ENCODE peak calls at places on chromosomes 5 and 9, in seven cellular contexts. J is thyroid gland, F is tibial nerve, K is A549, A is uterus, E is heart left ventricle, W is suprapubic skin. V is an unnamed sample.

GRCh38 chr9:101999441-101999840 is 261.0 kb upstream of the GRIN3A start:
- DNase-seq in J (peak; percentile 53), F (no peak), K (no peak), A (no peak), E (no peak), W (no peak), V (no peak)

GRCh38 chr5:32092938-32093812 is 80.9 kb downstream of the GOLPH3 start:
- DNase-seq in J (peak; percentile 70), F (peak; percentile 41), K (peak; percentile 77), A (peak; percentile 59), E (peak; percentile 66), W (peak; percentile 13), V (peak; percentile 69)

GRCh38 chr5:41973887-41974286 is 48.8 kb downstream of the FBXO4 start:
- DNase-seq in J (no peak), F (no peak), K (no peak), A (no peak), E (no peak), W (no peak), V (no peak)

GRCh38 chr5:157366741-157367684 is 93.0 kb upstream of the NIPAL4 start:
- DNase-seq in J (peak; percentile 61), F (peak; percentile 22), K (peak; percentile 52), A (no peak), E (no peak), W (no peak), V (peak; percentile 39)

GRCh38 chr9:124280176-124280691 is 22.5 kb downstream of the NEK6 start:
- DNase-seq in J (peak; percentile 84), F (no peak), K (no peak), A (peak; percentile 56), E (peak; percentile 61), W (no peak), V (no peak)

GRCh38 chr9:2493106-2493505 is 128.5 kb upstream of the VLDLR start:
- DNase-seq in J (no peak), F (no peak), K (no peak), A (peak; percentile 61), E (no peak), W (no peak), V (no peak)

GRCh38 chr9:131361202-131361833 is 32.6 kb upstream of the PRRC2B start:
- DNase-seq in J (peak; percentile 83), F (no peak), K (no peak), A (no peak), E (no peak), W (no peak), V (no peak)

GRCh38 chr5:127664082-127664481 is 15.2 kb downstream of the CTXN3 start:
- DNase-seq in J (no peak), F (no peak), K (no peak), A (no peak), E (no peak), W (no peak), V (no peak)

GRCh38 chr9:4155224-4156026 is 144.4 kb downstream of the GLIS3 start:
- DNase-seq in J (peak; percentile 22), F (no peak), K (no peak), A (no peak), E (no peak), W (no peak), V (no peak)

GRCh38 chr9:89923961-89924504 is 319.2 kb downstream of the GADD45G start:
- DNase-seq in J (no peak), F (no peak), K (no peak), A (no peak), E (no peak), W (peak; percentile 44), V (no peak)

GRCh38 chr5:123874600-123875201 is 362.7 kb downstream of the CSNK1G3 start:
- DNase-seq in J (no peak), F (no peak), K (no peak), A (no peak), E (no peak), W (no peak), V (no peak)

GRCh38 chr9:130129425-130130061 is 42.7 kb upstream of the NCS1 start:
- DNase-seq in J (no peak), F (no peak), K (no peak), A (no peak), E (no peak), W (no peak), V (no peak)

GRCh38 chr5:2003690-2004365 is 121.1 kb upstream of the IRX4 start:
- DNase-seq in J (no peak), F (no peak), K (no peak), A (no peak), E (no peak), W (no peak), V (no peak)

GRCh38 chr5:179158556-179158955 is 98.4 kb downstream of the ZNF354C start:
- DNase-seq in J (no peak), F (no peak), K (no peak), A (no peak), E (no peak), W (peak; percentile 47), V (no peak)

GRCh38 chr5:150179221-150179620 is 10.6 kb upstream of the SLC6A7 start:
- DNase-seq in J (no peak), F (no peak), K (no peak), A (no peak), E (no peak), W (no peak), V (no peak)

GRCh38 chr5:52356311-52356918 is 431.3 kb upstream of the ITGA1 start:
- DNase-seq in J (no peak), F (no peak), K (no peak), A (no peak), E (no peak), W (no peak), V (no peak)

GRCh38 chr5:124746916-124747769 is 704 bp upstream of the ZNF608 start:
- DNase-seq in J (peak; percentile 85), F (peak; percentile 76), K (peak; percentile 49), A (peak; percentile 74), E (peak; percentile 82), W (peak; percentile 85), V (no peak)

GRCh38 chr5:148186248-148187003 is 16.4 kb upstream of the SPINK6 start:
- DNase-seq in J (no peak), F (no peak), K (no peak), A (no peak), E (no peak), W (no peak), V (no peak)

GRCh38 chr5:68287976-68288755 is 72.6 kb downstream of the PIK3R1 start:
- DNase-seq in J (peak; percentile 87), F (peak; percentile 25), K (peak; percentile 34), A (peak; percentile 72), E (peak; percentile 77), W (no peak), V (no peak)
- TF ChIP-seq POLR2A in J (peak; percentile 20), F (no peak), K (peak; percentile 25), A (peak; percentile 33), E (no peak), W (no peak), V (no peak)

DNA sequence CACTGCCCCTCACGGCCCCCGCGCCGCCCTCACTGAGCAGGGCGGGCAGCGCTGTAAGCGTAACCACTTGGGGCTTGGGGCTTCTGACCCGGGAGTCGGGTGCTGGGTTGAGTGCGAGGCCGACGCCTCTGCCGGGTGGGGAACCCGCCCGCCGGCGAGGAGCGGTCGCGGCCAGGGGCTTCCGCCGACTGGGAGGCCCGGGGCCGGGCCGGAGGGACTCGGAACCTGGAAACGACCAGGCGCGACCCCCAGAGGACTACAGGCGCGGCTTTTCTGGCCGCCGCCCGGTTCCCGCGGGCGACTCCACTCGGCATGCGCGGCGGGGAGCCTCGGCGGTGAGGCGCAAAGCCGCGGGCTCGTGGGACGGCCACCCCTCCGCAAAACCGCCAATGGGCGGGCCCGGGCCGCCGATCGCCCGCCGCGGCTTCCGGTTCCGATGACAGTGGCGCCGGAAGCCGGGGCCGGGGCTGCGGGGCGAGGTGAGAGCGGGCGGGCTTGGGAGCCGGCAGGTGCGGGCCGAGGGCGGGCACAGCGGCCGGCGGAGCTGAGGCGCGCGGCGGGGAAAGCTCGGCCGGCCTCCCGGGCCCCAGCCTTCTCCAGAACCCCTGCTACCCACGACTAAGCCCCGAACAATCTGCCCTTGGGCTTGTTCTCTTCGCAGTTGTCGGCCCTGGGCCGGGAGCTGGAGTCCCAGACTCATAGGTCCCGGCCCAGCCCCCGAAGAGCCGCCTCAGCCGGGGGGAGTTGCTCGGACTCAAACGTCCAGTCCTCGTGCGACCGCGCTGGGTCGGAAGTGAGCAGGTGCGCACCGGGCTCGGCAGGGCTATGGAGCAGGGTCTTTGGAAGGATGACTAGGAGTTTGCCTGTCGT is at the start of gene RMND5B:
- DNase-seq in J (peak; percentile 89), F (peak; percentile 67), K (peak; percentile 84), A (peak; percentile 87), E (peak; percentile 89), W (peak; percentile 91), V (peak; percentile 85)
- TF ChIP-seq POLR2A in J (no peak), F (no peak), K (peak; percentile 57), A (peak; percentile 77), E (peak; percentile 44), W (peak; percentile 61), V (peak; percentile 50)

GRCh38 chr9:113998114-113998513 is 80.0 kb downstream of the AMBP start:
- DNase-seq in J (no peak), F (no peak), K (no peak), A (no peak), E (peak; percentile 14), W (peak; percentile 60), V (no peak)

GRCh38 chr9:113993838-113994540 is 84.1 kb downstream of the AMBP start:
- DNase-seq in J (peak; percentile 98), F (peak; percentile 28), K (no peak), A (peak; percentile 62), E (peak; percentile 86), W (peak; percentile 80), V (no peak)

GRCh38 chr9:113996531-113997001 is 81.5 kb downstream of the AMBP start:
- DNase-seq in J (no peak), F (no peak), K (no peak), A (no peak), E (peak; percentile 11), W (peak; percentile 44), V (no peak)

GRCh38 chr9:113997610-113998009 is 80.5 kb downstream of the AMBP start:
- DNase-seq in J (peak; percentile 68), F (no peak), K (no peak), A (no peak), E (peak; percentile 15), W (peak; percentile 59), V (no peak)

GRCh38 chr9:113995963-113996362 is 82.1 kb downstream of the AMBP start:
- DNase-seq in J (no peak), F (no peak), K (no peak), A (no peak), E (no peak), W (peak; percentile 45), V (no peak)
- TF ChIP-seq POLR2A in J (no peak), F (no peak), K (no peak), A (no peak), E (no peak), W (no peak), V (no peak)

GRCh38 chr9:114355821-114356220 is 26.2 kb downstream of the ORM2 start:
- DNase-seq in J (no peak), F (no peak), K (no peak), A (no peak), E (no peak), W (no peak), V (no peak)

GRCh38 chr9:114361542-114361941 is 26.2 kb downstream of the AKNA start:
- DNase-seq in J (no peak), F (no peak), K (no peak), A (no peak), E (no peak), W (no peak), V (no peak)

GRCh38 chr9:114356792-114357191 is 27.1 kb downstream of the ORM2 start:
- DNase-seq in J (no peak), F (no peak), K (no peak), A (no peak), E (no peak), W (no peak), V (no peak)

GRCh38 chr9:114359801-114360200 is 28.0 kb downstream of the AKNA start:
- DNase-seq in J (no peak), F (no peak), K (no peak), A (no peak), E (no peak), W (no peak), V (no peak)

GRCh38 chr9:114357911-114358328 is 28.3 kb downstream of the ORM2 start:
- DNase-seq in J (no peak), F (no peak), K (no peak), A (no peak), E (no peak), W (no peak), V (no peak)
- TF ChIP-seq POLR2A in J (no peak), F (no peak), K (no peak), A (no peak), E (no peak), W (no peak), V (no peak)